ENCODE peak calls at places on chromosomes 12 and 14, in six cellular contexts. N, B, M, H, S and O are unnamed samples.
A peak's percentile ranks its signal among the peaks of the same experiment; 100 is the strongest.

GRCh38 chr12:51183816-51184215 is 10.9 kb upstream of the TFCP2 start:
- DNase-seq in N (no peak), B (peak; percentile 40), M (no peak), H (no peak), S (peak; percentile 47), O (peak; percentile 61)

GRCh38 chr14:67426983-67427601 is 15.1 kb upstream of the PLEK2 start:
- DNase-seq in N (peak; percentile 85), B (peak; percentile 82), M (peak; percentile 36), H (peak; percentile 74), S (peak; percentile 82), O (peak; percentile 62)

GRCh38 chr14:89024691-89025090 is 200.2 kb downstream of the TTC8 start:
- DNase-seq in N (no peak), B (no peak), M (no peak), H (no peak), S (no peak), O (no peak)

GRCh38 chr14:76376001-76376404 is at the start of gene ESRRB:
- DNase-seq in N (no peak), B (no peak), M (no peak), H (no peak), S (no peak), O (no peak)

GRCh38 chr12:108826807-108827721 is 30.3 kb downstream of the SSH1 start:
- DNase-seq in N (no peak), B (no peak), M (no peak), H (no peak), S (no peak), O (peak; percentile 22)

GRCh38 chr14:27025648-27026047 is 427.8 kb upstream of the NOVA1 start:
- DNase-seq in N (no peak), B (no peak), M (no peak), H (no peak), S (no peak), O (no peak)

GRCh38 chr12:49954863-49955830 is 4.6 kb downstream of the AQP2 start:
- DNase-seq in N (no peak), B (no peak), M (no peak), H (peak; percentile 29), S (no peak), O (no peak)

GRCh38 chr12:127485528-127485927 is 781.4 kb upstream of the TMEM132C start:
- DNase-seq in N (no peak), B (peak; percentile 13), M (peak; percentile 1), H (no peak), S (no peak), O (no peak)

GRCh38 chr12:111819191-111820158 is 22.6 kb upstream of the MAPKAPK5 start:
- DNase-seq in N (peak; percentile 54), B (peak; percentile 42), M (no peak), H (no peak), S (no peak), O (no peak)

GRCh38 chr12:6884539-6884938 is 11.4 kb upstream of the SPSB2 start:
- DNase-seq in N (no peak), B (no peak), M (no peak), H (no peak), S (no peak), O (no peak)

GRCh38 chr14:88533203-88533602 is 21.6 kb downstream of the PTPN21 start:
- DNase-seq in N (no peak), B (no peak), M (no peak), H (no peak), S (no peak), O (no peak)

GRCh38 chr14:94623856-94624499 is 11.8 kb downstream of the SERPINA3 start:
- DNase-seq in N (no peak), B (no peak), M (no peak), H (no peak), S (no peak), O (no peak)

GRCh38 chr12:121121805-121122204 is 10.9 kb upstream of the P2RX7 start:
- DNase-seq in N (no peak), B (no peak), M (no peak), H (no peak), S (no peak), O (no peak)

GRCh38 chr12:15050664-15051063 is 77.8 kb downstream of the PDE6H start:
- DNase-seq in N (no peak), B (no peak), M (no peak), H (no peak), S (no peak), O (no peak)

GRCh38 chr14:105898482-105899010 is 372.2 kb downstream of the TMEM121 start:
- DNase-seq in N (no peak), B (no peak), M (no peak), H (no peak), S (no peak), O (no peak)

GRCh38 chr14:23094666-23095195 is at the start of gene ACIN1:
- DNase-seq in N (peak; percentile 85), B (no peak), M (peak; percentile 53), H (no peak), S (peak; percentile 99), O (no peak)

GRCh38 chr14:106872619-106873446 is 1346.5 kb downstream of the TMEM121 start:
- DNase-seq in N (peak; percentile 91), B (peak; percentile 94), M (no peak), H (peak; percentile 84), S (peak; percentile 96), O (peak; percentile 39)

GRCh38 chr14:92322516-92322915 is 449 bp upstream of the SLC24A4 start:
- DNase-seq in N (no peak), B (no peak), M (no peak), H (no peak), S (no peak), O (no peak)

GRCh38 chr12:66514581-66514980 is 164.3 kb downstream of the GRIP1 start:
- DNase-seq in N (no peak), B (no peak), M (no peak), H (no peak), S (no peak), O (no peak)

GRCh38 chr12:94873368-94874085 is 130.0 kb downstream of the NDUFA12 start:
- DNase-seq in N (no peak), B (peak; percentile 42), M (no peak), H (peak; percentile 66), S (peak; percentile 39), O (peak; percentile 16)

GRCh38 chr14:103561381-103562134 is 899 bp downstream of the BAG5 start:
- DNase-seq in N (peak; percentile 41), B (no peak), M (no peak), H (no peak), S (no peak), O (peak; percentile 46)

GRCh38 chr14:74866708-74867389 is 9.1 kb downstream of the PROX2 start:
- DNase-seq in N (no peak), B (no peak), M (no peak), H (no peak), S (no peak), O (no peak)

DNA sequence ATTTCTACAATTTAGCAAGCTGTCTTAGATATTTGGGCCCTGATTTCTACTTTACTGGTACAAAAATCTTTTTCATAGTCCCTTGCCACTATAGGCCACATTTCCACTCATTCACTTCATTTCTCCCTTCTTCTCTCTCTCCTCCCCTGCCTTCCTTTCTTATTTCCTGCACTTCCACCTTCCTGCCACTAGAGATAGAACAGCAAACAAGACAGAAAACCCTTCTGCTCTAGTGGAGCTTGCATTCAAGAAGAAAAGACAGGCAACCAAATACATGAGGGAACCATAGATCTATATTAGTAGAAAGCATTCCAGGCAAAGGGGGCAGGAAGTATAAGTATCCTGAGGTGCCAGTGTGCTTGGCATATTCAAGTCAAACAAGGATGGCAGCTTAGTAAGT is 623.5 kb downstream of the FLRT2 start:
- DNase-seq in N (no peak), B (no peak), M (no peak), H (no peak), S (no peak), O (no peak)
- TF ChIP-seq CTCF in N (peak; percentile 41), B (no peak), M (peak; percentile 12), H (no peak), S (no peak), O (no peak)

GRCh38 chr12:109950625-109951024 is 45.5 kb downstream of the GIT2 start:
- DNase-seq in N (no peak), B (no peak), M (no peak), H (no peak), S (no peak), O (no peak)
- H3K36me3 ChIP-seq in N (peaks cover 1% of the 10 kb centered on the region), B (peaks cover 17% of the 10 kb centered on the region), M (peaks cover 7% of the 10 kb centered on the region), H (no peaks in the 10 kb centered on the region), S (peaks cover 3% of the 10 kb centered on the region), O (peaks cover 66% of the 10 kb centered on the region)

DNA sequence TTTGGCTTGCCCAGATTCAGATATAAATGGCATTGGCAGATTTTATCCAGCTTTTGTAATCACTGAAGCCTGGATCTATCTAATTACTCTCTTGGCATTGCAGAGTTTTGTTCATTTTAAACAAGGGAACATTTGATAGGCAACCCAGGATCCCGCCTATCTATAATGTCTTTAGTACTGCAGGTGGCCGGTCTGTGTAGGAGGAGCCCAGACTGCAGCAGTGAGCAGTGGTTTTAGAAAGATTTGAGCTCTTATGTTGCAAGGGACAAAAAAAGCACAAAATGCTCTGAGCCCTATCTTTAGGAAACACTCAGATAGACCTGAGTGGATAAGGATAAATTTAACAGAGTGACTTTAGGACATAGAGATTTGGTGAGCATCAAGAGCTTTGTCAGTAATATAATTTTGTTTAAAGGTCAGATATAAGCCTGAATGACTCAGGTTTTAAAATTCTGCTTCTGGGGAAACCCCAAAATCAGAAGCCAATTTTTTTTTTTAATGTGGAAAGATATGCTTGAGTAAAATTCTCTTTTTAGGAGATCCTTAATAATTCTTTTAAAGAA is 165.4 kb downstream of the SLC5A8 start:
- DNase-seq in N (no peak), B (no peak), M (no peak), H (no peak), S (no peak), O (no peak)
- H3K4me3 ChIP-seq in N (no peak overlapping the region), B (no peak overlapping the region), M (no peak overlapping the region), H (no peak overlapping the region), S (no peak overlapping the region), O (no peak overlapping the region)

GRCh38 chr12:58099476-58099875 is 158.1 kb downstream of the ATP23 start:
- DNase-seq in N (no peak), B (no peak), M (no peak), H (no peak), S (no peak), O (no peak)

GRCh38 chr12:58104443-58104842 is 163.1 kb downstream of the ATP23 start:
- DNase-seq in N (no peak), B (no peak), M (no peak), H (no peak), S (no peak), O (no peak)

GRCh38 chr12:58106185-58106584 is 164.8 kb downstream of the ATP23 start:
- DNase-seq in N (no peak), B (no peak), M (no peak), H (no peak), S (no peak), O (no peak)

DNA sequence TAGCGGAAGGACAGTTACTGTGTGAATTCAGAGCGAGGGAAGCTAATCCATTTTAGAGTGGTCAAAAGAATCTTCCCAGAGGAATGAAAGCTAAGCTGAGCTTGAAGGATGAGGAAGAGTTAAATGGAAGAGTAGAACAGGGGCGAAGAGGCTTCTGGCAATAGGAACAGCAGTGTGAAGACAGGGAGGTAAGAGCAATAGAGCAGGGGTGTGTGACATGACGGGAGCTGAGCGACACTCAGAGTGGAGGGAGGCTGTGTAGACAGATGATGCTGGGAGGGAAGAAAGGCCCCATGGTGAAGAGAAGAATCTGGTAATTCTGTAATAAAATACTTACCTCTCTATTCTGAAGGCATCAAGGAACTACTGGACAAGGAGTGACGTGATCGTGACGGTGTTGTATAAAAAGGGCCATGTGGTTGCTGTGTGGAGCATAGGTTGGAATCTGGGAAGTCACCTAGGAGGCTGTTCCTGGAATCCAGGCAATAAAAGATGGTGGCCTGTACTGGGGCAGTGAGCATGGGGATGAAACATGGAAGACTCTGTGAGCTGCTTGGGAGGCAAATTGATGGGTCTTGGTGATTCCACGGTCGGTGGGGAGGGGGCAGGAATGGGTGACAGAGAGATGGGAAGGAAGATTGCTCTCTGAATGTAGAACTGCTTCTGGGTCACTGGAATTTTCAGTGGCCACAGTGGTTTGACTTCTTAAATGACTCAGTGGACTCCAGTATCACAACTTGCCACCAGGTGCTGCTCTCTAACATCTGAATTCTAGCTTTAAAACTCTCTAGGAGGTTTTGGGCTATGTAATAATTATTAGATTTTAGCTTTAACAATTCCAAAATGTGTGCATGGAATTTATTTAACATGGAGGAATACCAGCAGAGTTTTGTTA is 164.1 kb downstream of the ATP23 start:
- DNase-seq in N (no peak), B (no peak), M (no peak), H (no peak), S (no peak), O (no peak)
- TF ChIP-seq CTCF in N (peak; percentile 22), B (no peak), M (peak; percentile 29), H (no peak), S (no peak), O (peak; percentile 55)